ENCODE peak calls at places on chromosomes 2 and 18, in eight cellular contexts. G is H7, P is MCF 10A, T is HL-60, H is AG04449, M is T-helper 17 cell, F is HT1080, E is pons. Z is an unnamed sample.

GRCh38 chr2:213288913-213289700 is 4.8 kb downstream of the SPAG16 start:
- DNase-seq in G (no peak), P (no peak), F (peak; percentile 21), M (no peak), E (no peak), T (no peak), H (no peak), Z (no peak)

GRCh38 chr2:100620481-100620880 is 57.7 kb downstream of the PDCL3 start:
- DNase-seq in M (no peak), P (no peak), E (no peak), G (no peak), F (no peak), H (no peak), T (no peak), Z (no peak)

GRCh38 chr2:160394153-160394552 is 99.5 kb downstream of the RBMS1 start:
- DNase-seq in P (no peak), T (no peak), M (no peak), F (no peak), E (no peak), H (no peak), G (no peak), Z (no peak)

GRCh38 chr2:235000426-235001236 is 48.8 kb downstream of the SH3BP4 start:
- DNase-seq in F (no peak), M (no peak), G (no peak), H (no peak), T (no peak), P (no peak), E (no peak), Z (no peak)

GRCh38 chr18:48613589-48613988 is 74.8 kb downstream of the CTIF start:
- DNase-seq in P (no peak), T (no peak), H (no peak), G (peak; percentile 82), M (no peak), E (peak; percentile 83), F (no peak), Z (no peak)

GRCh38 chr2:46298272-46298521 is 990 bp downstream of the EPAS1 start:
- DNase-seq in F (no peak), T (no peak), G (no peak), E (no peak), M (no peak), P (no peak), H (no peak), Z (no peak)

GRCh38 chr2:157439792-157440186 is 4.1 kb downstream of the CYTIP start:
- DNase-seq in H (no peak), T (no peak), P (no peak), F (no peak), G (no peak), E (no peak), M (no peak), Z (no peak)

GRCh38 chr2:197011777-197012641 is 85.5 kb upstream of the PGAP1 start:
- DNase-seq in P (peak; percentile 62), F (peak; percentile 59), H (no peak), T (peak; percentile 24), M (no peak), G (peak; percentile 57), E (peak; percentile 94), Z (peak; percentile 56)

GRCh38 chr2:121803503-121803902 is 48.1 kb downstream of the TSN start:
- DNase-seq in P (no peak), H (no peak), G (no peak), T (no peak), F (no peak), E (no peak), M (no peak), Z (peak; percentile 2)

GRCh38 chr2:182726473-182726872 is 10.4 kb downstream of the DNAJC10 start:
- DNase-seq in P (no peak), F (no peak), T (no peak), E (no peak), H (no peak), G (no peak), M (no peak), Z (no peak)

GRCh38 chr2:191318729-191319078 is 73.5 kb downstream of the MYO1B start:
- DNase-seq in P (peak; percentile 84), H (no peak), T (no peak), G (peak; percentile 35), E (no peak), M (no peak), F (peak; percentile 51), Z (peak; percentile 62)

GRCh38 chr2:20577495-20578235 is 73.2 kb downstream of the HS1BP3 start:
- DNase-seq in M (no peak), E (no peak), P (peak; percentile 96), F (peak; percentile 63), H (no peak), G (no peak), T (no peak), Z (no peak)

GRCh38 chr18:9925369-9925768 is 11.6 kb downstream of the VAPA start:
- DNase-seq in P (no peak), G (no peak), E (peak; percentile 75), M (no peak), T (no peak), H (no peak), F (no peak), Z (no peak)

GRCh38 chr18:3593381-3593903 is 143.5 kb downstream of the TGIF1 start:
- DNase-seq in P (peak; percentile 67), H (peak; percentile 85), F (peak; percentile 96), M (no peak), G (no peak), E (no peak), T (no peak), Z (peak; percentile 43)

GRCh38 chr2:147384659-147385058 is 460.2 kb upstream of the ACVR2A start:
- DNase-seq in F (no peak), P (no peak), H (no peak), G (no peak), E (no peak), M (no peak), T (no peak), Z (no peak)

GRCh38 chr2:226873826-226874225 is 38.0 kb downstream of the RHBDD1 start:
- DNase-seq in T (no peak), G (no peak), F (no peak), M (no peak), P (no peak), E (no peak), H (no peak), Z (no peak)

GRCh38 chr2:72293620-72294019 is 146.0 kb upstream of the CYP26B1 start:
- DNase-seq in G (no peak), M (no peak), T (no peak), H (no peak), P (peak; percentile 34), F (peak; percentile 62), E (no peak), Z (no peak)

GRCh38 chr2:206800501-206801416 is 35.4 kb downstream of the FASTKD2 start:
- DNase-seq in E (peak; percentile 90), M (no peak), F (peak; percentile 73), P (peak; percentile 84), H (peak; percentile 38), G (peak; percentile 30), T (peak; percentile 20), Z (peak; percentile 61)

GRCh38 chr2:67854103-67854502 is 208.7 kb downstream of the C1D start:
- DNase-seq in T (no peak), E (no peak), H (no peak), G (no peak), M (no peak), F (no peak), P (peak; percentile 30), Z (no peak)

GRCh38 chr2:118310878-118311442 is 222.7 kb downstream of the INSIG2 start:
- DNase-seq in P (no peak), M (no peak), E (no peak), H (no peak), T (no peak), F (no peak), G (peak; percentile 77), Z (peak; percentile 78)

GRCh38 chr2:196718796-196719564 is 79.5 kb downstream of the CCDC150 start:
- DNase-seq in F (peak; percentile 34), M (no peak), G (peak; percentile 51), T (no peak), H (no peak), P (no peak), E (no peak), Z (peak; percentile 53)

GRCh38 chr2:222333397-222333796 is 34.6 kb upstream of the PAX3 start:
- DNase-seq in M (no peak), G (no peak), H (no peak), T (no peak), E (no peak), P (no peak), F (no peak), Z (no peak)

GRCh38 chr2:1366546-1367134 is 46.6 kb upstream of the TPO start:
- DNase-seq in T (no peak), M (no peak), F (no peak), P (peak; percentile 55), H (no peak), E (peak; percentile 86), G (no peak), Z (no peak)

GRCh38 chr2:193988784-193989183 is 1668.2 kb upstream of the SLC39A10 start:
- DNase-seq in P (no peak), M (no peak), G (no peak), T (no peak), H (no peak), F (no peak), E (no peak), Z (no peak)

GRCh38 chr2:9648821-9649220 is 18.0 kb upstream of the YWHAQ start:
- DNase-seq in H (no peak), M (no peak), T (no peak), F (no peak), E (no peak), P (no peak), G (no peak), Z (no peak)

GRCh38 chr18:9419956-9420631 is 55.2 kb upstream of the RALBP1 start:
- DNase-seq in T (no peak), G (no peak), H (no peak), M (no peak), P (no peak), F (peak; percentile 36), E (no peak), Z (no peak)

GRCh38 chr2:211766689-211767088 is 771.9 kb downstream of the ERBB4 start:
- DNase-seq in F (no peak), H (no peak), E (no peak), M (no peak), T (no peak), G (no peak), P (no peak), Z (peak; percentile 57)

GRCh38 chr2:231545105-231545902 is 15.1 kb upstream of the NMUR1 start:
- DNase-seq in M (no peak), P (no peak), T (peak; percentile 91), E (peak; percentile 86), H (no peak), G (no peak), F (peak; percentile 83), Z (no peak)